ENCODE peak calls at places on chromosomes 13 and 19, in five cellular contexts. One of them, this sample, is unnamed.

GRCh38 chr19:46546194-46546896 is 50.7 kb upstream of the PNMA8B start:
- DNase-seq in MCF 10A: peak
- DNase-seq in GM06990: no peak
- DNase-seq in H1: no peak
- DNase-seq in IMR-90: peak
- DNase-seq in this sample: peak

GRCh38 chr13:45628094-45628493 is 12.6 kb upstream of the ERICH6B start:
- DNase-seq in H1: no peak
- DNase-seq in IMR-90: no peak
- DNase-seq in GM06990: no peak
- DNase-seq in MCF 10A: no peak
- DNase-seq in this sample: no peak

GRCh38 chr13:46170268-46170667 is 11.7 kb downstream of the LCP1 start:
- DNase-seq in GM06990: no peak
- DNase-seq in MCF 10A: no peak
- DNase-seq in H1: peak
- DNase-seq in IMR-90: no peak
- DNase-seq in this sample: no peak

GRCh38 chr13:39663958-39664357 is 8.5 kb downstream of the COG6 start:
- DNase-seq in GM06990: no peak
- DNase-seq in IMR-90: no peak
- DNase-seq in MCF 10A: no peak
- DNase-seq in H1: no peak
- DNase-seq in this sample: no peak

GRCh38 chr13:113061796-113062425 is 43.7 kb upstream of the F7 start:
- DNase-seq in GM06990: no peak
- DNase-seq in IMR-90: no peak
- DNase-seq in H1: no peak
- DNase-seq in MCF 10A: no peak
- DNase-seq in this sample: peak

GRCh38 chr13:114081761-114082681 is 50.4 kb downstream of the RASA3 start:
- DNase-seq in MCF 10A: no peak
- DNase-seq in IMR-90: no peak
- DNase-seq in GM06990: no peak
- DNase-seq in H1: no peak
- DNase-seq in this sample: no peak

GRCh38 chr19:18612772-18613588 is at the start of gene TMEM59L:
- DNase-seq in MCF 10A: no peak
- DNase-seq in GM06990: no peak
- DNase-seq in H1: no peak
- DNase-seq in IMR-90: no peak
- DNase-seq in this sample: no peak

GRCh38 chr19:56834564-56835375 is 5.8 kb downstream of the PEG3 start:
- DNase-seq in GM06990: no peak
- DNase-seq in H1: no peak
- DNase-seq in MCF 10A: no peak
- DNase-seq in IMR-90: no peak
- DNase-seq in this sample: no peak

GRCh38 chr13:29858667-29859066 is 8.2 kb upstream of the UBL3 start:
- DNase-seq in MCF 10A: no peak
- DNase-seq in GM06990: no peak
- DNase-seq in H1: no peak
- DNase-seq in IMR-90: peak
- DNase-seq in this sample: no peak

GRCh38 chr13:26867451-26868067 is 107.0 kb upstream of the GPR12 start:
- DNase-seq in H1: no peak
- DNase-seq in MCF 10A: peak
- DNase-seq in GM06990: no peak
- DNase-seq in IMR-90: peak
- DNase-seq in this sample: no peak

GRCh38 chr19:1355258-1355973 is 28.3 kb upstream of the NDUFS7 start:
- DNase-seq in IMR-90: no peak
- DNase-seq in GM06990: no peak
- DNase-seq in H1: no peak
- DNase-seq in MCF 10A: no peak
- DNase-seq in this sample: no peak

GRCh38 chr13:24050292-24050711 is 110.2 kb upstream of the SPATA13 start:
- DNase-seq in GM06990: no peak
- DNase-seq in MCF 10A: peak
- DNase-seq in H1: no peak
- DNase-seq in IMR-90: peak
- DNase-seq in this sample: peak

GRCh38 chr13:32023698-32024097 is 7.9 kb upstream of the FRY start:
- DNase-seq in MCF 10A: peak
- DNase-seq in H1: no peak
- DNase-seq in GM06990: no peak
- DNase-seq in IMR-90: no peak
- DNase-seq in this sample: no peak

GRCh38 chr19:16797876-16798275 is 31.3 kb upstream of the SIN3B start:
- DNase-seq in MCF 10A: no peak
- DNase-seq in IMR-90: no peak
- DNase-seq in GM06990: no peak
- DNase-seq in H1: no peak
- DNase-seq in this sample: no peak

GRCh38 chr13:24161980-24162517 is 1.5 kb downstream of the SPATA13 start:
- DNase-seq in GM06990: no peak
- DNase-seq in IMR-90: no peak
- DNase-seq in MCF 10A: peak
- DNase-seq in H1: no peak
- DNase-seq in this sample: no peak

DNA sequence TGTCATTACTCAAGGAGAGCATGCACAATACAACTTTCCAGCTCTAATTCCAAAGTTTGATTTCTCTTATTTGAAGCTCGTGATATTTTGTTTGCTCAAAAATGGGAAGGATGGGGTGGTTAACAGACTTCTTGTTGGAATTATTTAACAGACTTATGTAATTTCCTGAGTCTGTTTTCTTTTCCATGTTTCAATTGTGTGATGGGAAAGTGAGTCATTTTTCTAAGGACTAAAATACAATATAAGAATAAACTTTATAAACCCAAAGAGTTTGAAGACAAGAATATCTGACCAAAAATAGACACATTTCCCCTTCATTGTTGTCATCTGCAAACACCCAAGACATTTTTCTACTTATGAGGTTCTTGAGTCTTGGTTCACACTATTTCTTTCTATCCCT is 211.8 kb upstream of the SLITRK5 start:
- DNase-seq in GM06990: no peak
- DNase-seq in IMR-90: no peak
- DNase-seq in H1: no peak
- DNase-seq in MCF 10A: peak
- DNase-seq in this sample: no peak
- TF ChIP-seq CTCF in GM06990: no peak
- TF ChIP-seq CTCF in IMR-90: no peak
- TF ChIP-seq CTCF in H1: no peak
- TF ChIP-seq CTCF in MCF 10A: no peak
- TF ChIP-seq CTCF in this sample: no peak

DNA sequence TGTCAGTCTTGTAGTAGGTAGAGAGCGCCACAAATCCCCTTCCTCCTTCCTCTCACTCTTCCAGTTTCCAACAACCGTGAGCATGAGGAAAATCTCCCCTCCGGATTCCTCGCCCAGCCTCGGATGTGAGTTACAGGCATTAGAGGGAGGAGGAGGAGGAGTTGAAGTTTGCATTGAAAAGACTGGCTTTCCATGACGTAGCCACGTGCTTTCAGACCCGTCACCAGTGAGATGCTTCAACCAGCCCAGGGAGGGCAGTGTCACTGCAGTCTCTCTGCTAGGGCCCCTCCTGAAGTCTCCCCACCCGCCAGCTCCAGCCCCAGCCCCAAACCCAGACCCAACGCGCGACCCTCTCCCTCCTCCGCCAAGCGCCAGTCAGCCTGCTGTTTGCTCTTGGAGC is 444 bp upstream of the FGF14 start:
- DNase-seq in GM06990: no peak
- DNase-seq in H1: peak
- DNase-seq in IMR-90: peak
- DNase-seq in MCF 10A: no peak
- DNase-seq in this sample: no peak
- TF ChIP-seq CTCF in GM06990: no peak
- TF ChIP-seq CTCF in H1: peak
- TF ChIP-seq CTCF in IMR-90: no peak
- TF ChIP-seq CTCF in MCF 10A: no peak
- TF ChIP-seq CTCF in this sample: no peak

DNA sequence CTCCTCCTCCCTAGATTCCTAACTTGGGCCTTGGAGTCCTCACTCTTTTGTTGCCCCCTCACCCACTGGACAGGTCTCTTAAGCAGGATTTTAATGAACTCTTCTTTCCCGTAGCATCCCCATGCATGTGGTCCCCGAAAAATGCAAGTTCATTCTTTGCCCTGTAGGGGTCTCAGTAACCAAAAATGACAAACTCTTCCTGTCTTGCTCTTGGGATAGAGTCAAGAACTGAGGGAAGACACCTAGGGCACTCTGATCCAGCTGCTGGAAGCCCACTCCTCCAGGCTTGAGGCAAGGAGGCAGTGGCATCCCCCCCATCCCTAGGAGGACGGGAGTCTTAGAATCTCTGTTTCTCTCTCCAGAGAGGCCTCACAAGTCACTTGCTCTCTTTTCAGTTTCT is 987.0 kb downstream of the DIAPH3 start:
- DNase-seq in GM06990: no peak
- DNase-seq in MCF 10A: peak
- DNase-seq in H1: no peak
- DNase-seq in IMR-90: no peak
- DNase-seq in this sample: no peak
- TF ChIP-seq CTCF in GM06990: peak
- TF ChIP-seq CTCF in MCF 10A: no peak
- TF ChIP-seq CTCF in H1: peak
- TF ChIP-seq CTCF in IMR-90: peak
- TF ChIP-seq CTCF in this sample: no peak

GRCh38 chr13:70568571-70568970 is 460.3 kb upstream of the KLHL1 start:
- DNase-seq in IMR-90: peak
- DNase-seq in MCF 10A: peak
- DNase-seq in GM06990: no peak
- DNase-seq in H1: no peak
- DNase-seq in this sample: no peak
- TF ChIP-seq CTCF in IMR-90: peak
- TF ChIP-seq CTCF in MCF 10A: peak
- TF ChIP-seq CTCF in GM06990: peak
- TF ChIP-seq CTCF in H1: peak
- TF ChIP-seq CTCF in this sample: peak

GRCh38 chr13:75685239-75685697 is 49.1 kb downstream of the LMO7 start:
- DNase-seq in GM06990: no peak
- DNase-seq in IMR-90: peak
- DNase-seq in H1: peak
- DNase-seq in MCF 10A: peak
- DNase-seq in this sample: no peak
- TF ChIP-seq CTCF in GM06990: no peak
- TF ChIP-seq CTCF in IMR-90: peak
- TF ChIP-seq CTCF in H1: peak
- TF ChIP-seq CTCF in MCF 10A: no peak
- TF ChIP-seq CTCF in this sample: no peak

This sample was measured in lower lobe of right lung.